ENCODE peak calls at places on chromosome 4, in ten cellular contexts. One of them, this sample, is unnamed.

GRCh38 chr4:2246384-2247127 is 4.6 kb upstream of the HAUS3 start:
- DNase-seq in activated CD8-positive, alpha-beta memory T cell treated with anti-CD3 and anti-CD28 coated beads for 4 hours: no peak
- DNase-seq in astrocyte of the hippocampus: no peak
- DNase-seq in mammary epithelial cell: no peak
- DNase-seq in NCI-H1105: no peak
- DNase-seq in AG09319: no peak
- DNase-seq in adrenal gland: peak
- DNase-seq in stimulated activated CD4-positive, alpha-beta T cell treated with anti-CD3 and anti-CD28 coated beads, Interleukin-2, amount 100 ng/mL, for 24 hours: peak
- DNase-seq in M059J: no peak
- DNase-seq in posterior cingulate gyrus: no peak
- DNase-seq in this sample: no peak

GRCh38 chr4:110087116-110087708 is 111.2 kb downstream of the ELOVL6 start:
- DNase-seq in activated CD8-positive, alpha-beta memory T cell treated with anti-CD3 and anti-CD28 coated beads for 4 hours: no peak
- DNase-seq in astrocyte of the hippocampus: peak
- DNase-seq in mammary epithelial cell: peak
- DNase-seq in NCI-H1105: peak
- DNase-seq in AG09319: peak
- DNase-seq in adrenal gland: no peak
- DNase-seq in stimulated activated CD4-positive, alpha-beta T cell treated with anti-CD3 and anti-CD28 coated beads, Interleukin-2, amount 100 ng/mL, for 24 hours: no peak
- DNase-seq in M059J: peak
- DNase-seq in posterior cingulate gyrus: no peak
- DNase-seq in this sample: no peak

GRCh38 chr4:519885-520595 is 21.0 kb downstream of the PIGG start:
- DNase-seq in activated CD8-positive, alpha-beta memory T cell treated with anti-CD3 and anti-CD28 coated beads for 4 hours: no peak
- DNase-seq in astrocyte of the hippocampus: no peak
- DNase-seq in mammary epithelial cell: no peak
- DNase-seq in NCI-H1105: no peak
- DNase-seq in AG09319: no peak
- DNase-seq in adrenal gland: no peak
- DNase-seq in stimulated activated CD4-positive, alpha-beta T cell treated with anti-CD3 and anti-CD28 coated beads, Interleukin-2, amount 100 ng/mL, for 24 hours: no peak
- DNase-seq in M059J: no peak
- DNase-seq in posterior cingulate gyrus: no peak
- DNase-seq in this sample: no peak

GRCh38 chr4:164095313-164096110 is 601.0 kb downstream of the TMA16 start:
- DNase-seq in activated CD8-positive, alpha-beta memory T cell treated with anti-CD3 and anti-CD28 coated beads for 4 hours: no peak
- DNase-seq in astrocyte of the hippocampus: peak
- DNase-seq in mammary epithelial cell: no peak
- DNase-seq in NCI-H1105: no peak
- DNase-seq in AG09319: no peak
- DNase-seq in adrenal gland: no peak
- DNase-seq in stimulated activated CD4-positive, alpha-beta T cell treated with anti-CD3 and anti-CD28 coated beads, Interleukin-2, amount 100 ng/mL, for 24 hours: no peak
- DNase-seq in M059J: peak
- DNase-seq in posterior cingulate gyrus: no peak
- DNase-seq in this sample: no peak

GRCh38 chr4:72397314-72397713 is 171.7 kb downstream of the ADAMTS3 start:
- DNase-seq in activated CD8-positive, alpha-beta memory T cell treated with anti-CD3 and anti-CD28 coated beads for 4 hours: no peak
- DNase-seq in astrocyte of the hippocampus: no peak
- DNase-seq in mammary epithelial cell: no peak
- DNase-seq in NCI-H1105: no peak
- DNase-seq in AG09319: no peak
- DNase-seq in adrenal gland: peak
- DNase-seq in stimulated activated CD4-positive, alpha-beta T cell treated with anti-CD3 and anti-CD28 coated beads, Interleukin-2, amount 100 ng/mL, for 24 hours: no peak
- DNase-seq in M059J: no peak
- DNase-seq in posterior cingulate gyrus: no peak
- DNase-seq in this sample: no peak

GRCh38 chr4:10182446-10183424 is 66.1 kb upstream of the WDR1 start:
- DNase-seq in activated CD8-positive, alpha-beta memory T cell treated with anti-CD3 and anti-CD28 coated beads for 4 hours: no peak
- DNase-seq in astrocyte of the hippocampus: no peak
- DNase-seq in mammary epithelial cell: no peak
- DNase-seq in NCI-H1105: no peak
- DNase-seq in AG09319: no peak
- DNase-seq in adrenal gland: no peak
- DNase-seq in stimulated activated CD4-positive, alpha-beta T cell treated with anti-CD3 and anti-CD28 coated beads, Interleukin-2, amount 100 ng/mL, for 24 hours: no peak
- DNase-seq in M059J: peak
- DNase-seq in posterior cingulate gyrus: no peak
- DNase-seq in this sample: peak

GRCh38 chr4:2576290-2576689 is 39.8 kb downstream of the FAM193A start:
- DNase-seq in activated CD8-positive, alpha-beta memory T cell treated with anti-CD3 and anti-CD28 coated beads for 4 hours: no peak
- DNase-seq in astrocyte of the hippocampus: no peak
- DNase-seq in mammary epithelial cell: no peak
- DNase-seq in NCI-H1105: no peak
- DNase-seq in AG09319: no peak
- DNase-seq in adrenal gland: no peak
- DNase-seq in stimulated activated CD4-positive, alpha-beta T cell treated with anti-CD3 and anti-CD28 coated beads, Interleukin-2, amount 100 ng/mL, for 24 hours: no peak
- DNase-seq in M059J: no peak
- DNase-seq in posterior cingulate gyrus: no peak
- DNase-seq in this sample: no peak

GRCh38 chr4:26594778-26595177 is 10.9 kb downstream of the TBC1D19 start:
- DNase-seq in activated CD8-positive, alpha-beta memory T cell treated with anti-CD3 and anti-CD28 coated beads for 4 hours: no peak
- DNase-seq in astrocyte of the hippocampus: no peak
- DNase-seq in mammary epithelial cell: no peak
- DNase-seq in NCI-H1105: no peak
- DNase-seq in AG09319: no peak
- DNase-seq in adrenal gland: no peak
- DNase-seq in stimulated activated CD4-positive, alpha-beta T cell treated with anti-CD3 and anti-CD28 coated beads, Interleukin-2, amount 100 ng/mL, for 24 hours: no peak
- DNase-seq in M059J: peak
- DNase-seq in posterior cingulate gyrus: no peak
- DNase-seq in this sample: no peak

GRCh38 chr4:91471280-91471679 is 832.5 kb upstream of the GRID2 start:
- DNase-seq in activated CD8-positive, alpha-beta memory T cell treated with anti-CD3 and anti-CD28 coated beads for 4 hours: no peak
- DNase-seq in astrocyte of the hippocampus: no peak
- DNase-seq in mammary epithelial cell: no peak
- DNase-seq in NCI-H1105: no peak
- DNase-seq in AG09319: no peak
- DNase-seq in adrenal gland: no peak
- DNase-seq in stimulated activated CD4-positive, alpha-beta T cell treated with anti-CD3 and anti-CD28 coated beads, Interleukin-2, amount 100 ng/mL, for 24 hours: no peak
- DNase-seq in M059J: no peak
- DNase-seq in posterior cingulate gyrus: peak
- DNase-seq in this sample: no peak

GRCh38 chr4:151952711-151953254 is 192.0 kb upstream of the GATB start:
- DNase-seq in activated CD8-positive, alpha-beta memory T cell treated with anti-CD3 and anti-CD28 coated beads for 4 hours: no peak
- DNase-seq in astrocyte of the hippocampus: no peak
- DNase-seq in mammary epithelial cell: no peak
- DNase-seq in NCI-H1105: no peak
- DNase-seq in AG09319: no peak
- DNase-seq in adrenal gland: no peak
- DNase-seq in stimulated activated CD4-positive, alpha-beta T cell treated with anti-CD3 and anti-CD28 coated beads, Interleukin-2, amount 100 ng/mL, for 24 hours: no peak
- DNase-seq in M059J: no peak
- DNase-seq in posterior cingulate gyrus: peak
- DNase-seq in this sample: no peak

GRCh38 chr4:20248155-20248558 is 3.5 kb upstream of the SLIT2 start:
- DNase-seq in activated CD8-positive, alpha-beta memory T cell treated with anti-CD3 and anti-CD28 coated beads for 4 hours: no peak
- DNase-seq in astrocyte of the hippocampus: peak
- DNase-seq in mammary epithelial cell: no peak
- DNase-seq in NCI-H1105: no peak
- DNase-seq in AG09319: peak
- DNase-seq in adrenal gland: no peak
- DNase-seq in stimulated activated CD4-positive, alpha-beta T cell treated with anti-CD3 and anti-CD28 coated beads, Interleukin-2, amount 100 ng/mL, for 24 hours: no peak
- DNase-seq in M059J: peak
- DNase-seq in posterior cingulate gyrus: no peak
- DNase-seq in this sample: no peak

GRCh38 chr4:28886934-28887333 is 1833.2 kb upstream of the PCDH7 start:
- DNase-seq in activated CD8-positive, alpha-beta memory T cell treated with anti-CD3 and anti-CD28 coated beads for 4 hours: no peak
- DNase-seq in astrocyte of the hippocampus: no peak
- DNase-seq in mammary epithelial cell: peak
- DNase-seq in NCI-H1105: no peak
- DNase-seq in AG09319: no peak
- DNase-seq in adrenal gland: no peak
- DNase-seq in stimulated activated CD4-positive, alpha-beta T cell treated with anti-CD3 and anti-CD28 coated beads, Interleukin-2, amount 100 ng/mL, for 24 hours: no peak
- DNase-seq in M059J: peak
- DNase-seq in posterior cingulate gyrus: no peak
- DNase-seq in this sample: no peak

GRCh38 chr4:6943012-6943869 is 33.6 kb downstream of the TBC1D14 start:
- DNase-seq in activated CD8-positive, alpha-beta memory T cell treated with anti-CD3 and anti-CD28 coated beads for 4 hours: no peak
- DNase-seq in astrocyte of the hippocampus: peak
- DNase-seq in mammary epithelial cell: no peak
- DNase-seq in NCI-H1105: no peak
- DNase-seq in AG09319: no peak
- DNase-seq in adrenal gland: no peak
- DNase-seq in stimulated activated CD4-positive, alpha-beta T cell treated with anti-CD3 and anti-CD28 coated beads, Interleukin-2, amount 100 ng/mL, for 24 hours: no peak
- DNase-seq in M059J: no peak
- DNase-seq in posterior cingulate gyrus: no peak
- DNase-seq in this sample: no peak

This sample was measured in activated naive CD8-positive, alpha-beta T cell treated with anti-CD3 and anti-CD28 coated beads, Interleukin-2, amount 50 U/mL, for 24 hours.